ENCODE peak calls at places on chromosome 11, in five cellular contexts. Q, I, A, J and G are unnamed samples.

GRCh38 chr11:94504689-94505293 is 7.5 kb upstream of the C11orf97 start:
- DNase-seq in I (peak; percentile 41), Q (no peak), J (no peak), A (peak; percentile 65), G (no peak)

GRCh38 chr11:12215192-12215591 is 104.8 kb downstream of the MICAL2 start:
- DNase-seq in Q (no peak), J (no peak), A (no peak), I (no peak), G (no peak)

GRCh38 chr11:33000181-33000580 is 15.5 kb upstream of the DEPDC7 start:
- DNase-seq in I (peak; percentile 90), A (peak; percentile 92), Q (no peak), J (no peak), G (peak; percentile 56)

GRCh38 chr11:110971110-110971509 is 258.9 kb upstream of the ARHGAP20 start:
- DNase-seq in Q (no peak), A (peak; percentile 89), I (peak; percentile 97), J (no peak), G (no peak)

GRCh38 chr11:20059587-20060021 is 100.7 kb downstream of the DBX1 start:
- DNase-seq in J (no peak), Q (no peak), A (no peak), I (no peak), G (no peak)

GRCh38 chr11:120180571-120181445 is 30.0 kb upstream of the OAF start:
- DNase-seq in Q (peak; percentile 31), J (no peak), A (peak; percentile 68), I (peak; percentile 85), G (peak; percentile 40)

GRCh38 chr11:64447717-64448598 is 89.0 kb downstream of the RPS6KA4 start:
- DNase-seq in J (peak; percentile 64), Q (peak; percentile 68), A (peak; percentile 56), I (peak; percentile 13), G (no peak)

GRCh38 chr11:61473370-61474025 is 35.1 kb upstream of the LRRC10B start:
- DNase-seq in J (no peak), Q (no peak), I (peak; percentile 64), A (no peak), G (no peak)

GRCh38 chr11:134757633-134758032 is 345.6 kb upstream of the B3GAT1 start:
- DNase-seq in J (no peak), I (no peak), A (no peak), Q (no peak), G (no peak)

GRCh38 chr11:64856382-64857227 is 12.2 kb upstream of the CDC42BPG start:
- DNase-seq in J (peak; percentile 72), I (peak; percentile 81), A (peak; percentile 90), Q (peak; percentile 87), G (no peak)

GRCh38 chr11:64969209-64969608 is 2.7 kb downstream of the MAJIN start:
- DNase-seq in J (no peak), Q (no peak), A (peak; percentile 55), I (peak; percentile 13), G (peak; percentile 23)

GRCh38 chr11:13928566-13929251 is 33.8 kb upstream of the SPON1 start:
- DNase-seq in Q (no peak), J (no peak), A (peak; percentile 83), I (peak; percentile 60), G (no peak)